ENCODE peak calls at places on chromosomes 7 and 10, in four cellular contexts. One of them, this sample, is unnamed.

GRCh38 chr7:139094596-139094995 is 14.9 kb downstream of the ZC3HAV1 start:
- DNase-seq in BE2C: no peak
- DNase-seq in suprapubic skin: no peak
- DNase-seq in GM23338: no peak
- DNase-seq in this sample: no peak

GRCh38 chr7:139396323-139396951 is 36.7 kb downstream of the LUC7L2 start:
- DNase-seq in suprapubic skin: no peak
- DNase-seq in GM23338: no peak
- DNase-seq in BE2C: no peak
- DNase-seq in this sample: no peak

GRCh38 chr7:120838281-120838682 is 19.7 kb downstream of the TSPAN12 start:
- DNase-seq in suprapubic skin: no peak
- DNase-seq in BE2C: no peak
- DNase-seq in GM23338: no peak
- DNase-seq in this sample: no peak

GRCh38 chr7:148854975-148855374 is 29.1 kb downstream of the EZH2 start:
- DNase-seq in GM23338: no peak
- DNase-seq in BE2C: peak; percentile 28
- DNase-seq in suprapubic skin: no peak
- DNase-seq in this sample: no peak

GRCh38 chr10:29598861-29599311 is 35.9 kb downstream of the SVIL start:
- DNase-seq in GM23338: no peak
- DNase-seq in suprapubic skin: no peak
- DNase-seq in BE2C: no peak
- DNase-seq in this sample: peak; percentile 47

GRCh38 chr7:150404172-150404784 is 25.1 kb downstream of the ZNF775 start:
- DNase-seq in BE2C: no peak
- DNase-seq in GM23338: no peak
- DNase-seq in suprapubic skin: peak; percentile 62
- DNase-seq in this sample: no peak

GRCh38 chr10:30820282-30820991 is 190.9 kb upstream of the LYZL2 start:
- DNase-seq in suprapubic skin: no peak
- DNase-seq in BE2C: no peak
- DNase-seq in GM23338: no peak
- DNase-seq in this sample: peak; percentile 42

GRCh38 chr7:50711271-50712175 is 71.2 kb downstream of the GRB10 start:
- DNase-seq in suprapubic skin: no peak
- DNase-seq in BE2C: no peak
- DNase-seq in GM23338: no peak
- DNase-seq in this sample: peak; percentile 22

GRCh38 chr7:5690931-5691461 is 90.5 kb downstream of the RNF216 start:
- DNase-seq in BE2C: peak; percentile 42
- DNase-seq in GM23338: no peak
- DNase-seq in suprapubic skin: no peak
- DNase-seq in this sample: no peak

GRCh38 chr10:3955493-3955892 is 170.5 kb upstream of the KLF6 start:
- DNase-seq in GM23338: peak; percentile 45
- DNase-seq in BE2C: no peak
- DNase-seq in suprapubic skin: no peak
- DNase-seq in this sample: no peak

GRCh38 chr7:13312327-13312726 is 624.9 kb downstream of the ARL4A start:
- DNase-seq in GM23338: peak; percentile 75
- DNase-seq in suprapubic skin: no peak
- DNase-seq in BE2C: peak; percentile 25
- DNase-seq in this sample: peak; percentile 4

GRCh38 chr10:581776-582330 is 107.6 kb downstream of the DIP2C start:
- DNase-seq in BE2C: no peak
- DNase-seq in GM23338: no peak
- DNase-seq in suprapubic skin: no peak
- DNase-seq in this sample: peak; percentile 30

GRCh38 chr10:60942604-60943269 is 1.2 kb downstream of the RHOBTB1 start:
- DNase-seq in suprapubic skin: no peak
- DNase-seq in GM23338: peak; percentile 25
- DNase-seq in BE2C: no peak
- DNase-seq in this sample: peak; percentile 52

GRCh38 chr7:7654964-7655363 is 14.4 kb downstream of the UMAD1 start:
- DNase-seq in suprapubic skin: no peak
- DNase-seq in BE2C: peak; percentile 48
- DNase-seq in GM23338: no peak
- DNase-seq in this sample: no peak

GRCh38 chr7:79308176-79308575 is 145.3 kb downstream of the MAGI2 start:
- DNase-seq in GM23338: peak; percentile 29
- DNase-seq in suprapubic skin: no peak
- DNase-seq in BE2C: no peak
- DNase-seq in this sample: no peak

GRCh38 chr7:28919510-28919909 is 38.6 kb downstream of the TRIL start:
- DNase-seq in GM23338: no peak
- DNase-seq in suprapubic skin: no peak
- DNase-seq in BE2C: no peak
- DNase-seq in this sample: peak; percentile 27

GRCh38 chr7:151867912-151868804 is 8.8 kb downstream of the PRKAG2 start:
- DNase-seq in BE2C: peak; percentile 26
- DNase-seq in GM23338: no peak
- DNase-seq in suprapubic skin: no peak
- DNase-seq in this sample: peak; percentile 16

GRCh38 chr10:35765039-35765662 is 123.1 kb upstream of the FZD8 start:
- DNase-seq in suprapubic skin: no peak
- DNase-seq in GM23338: peak; percentile 51
- DNase-seq in BE2C: no peak
- DNase-seq in this sample: no peak

GRCh38 chr7:147400221-147400689 is 1190.3 kb upstream of the C7orf33 start:
- DNase-seq in BE2C: no peak
- DNase-seq in GM23338: no peak
- DNase-seq in suprapubic skin: no peak
- DNase-seq in this sample: no peak

GRCh38 chr7:43577485-43577951 is 5.4 kb upstream of the STK17A start:
- DNase-seq in BE2C: no peak
- DNase-seq in suprapubic skin: no peak
- DNase-seq in GM23338: no peak
- DNase-seq in this sample: no peak

GRCh38 chr10:81874878-81875679 is at the start of gene NRG3:
- DNase-seq in GM23338: peak; percentile 53
- DNase-seq in BE2C: peak; percentile 41
- DNase-seq in suprapubic skin: no peak
- DNase-seq in this sample: no peak
- H3K4me3 ChIP-seq in GM23338: peak within 1 kb of the TSS; percentile 77
- H3K4me3 ChIP-seq in BE2C: peak within 1 kb of the TSS; percentile 28
- H3K4me3 ChIP-seq in suprapubic skin: peak within 1 kb of the TSS; percentile 39
- H3K4me3 ChIP-seq in this sample: no peak within 1 kb of the TSS

GRCh38 chr7:36192050-36192824 is 39.2 kb downstream of the EEPD1 start:
- DNase-seq in suprapubic skin: no peak
- DNase-seq in GM23338: no peak
- DNase-seq in BE2C: no peak
- DNase-seq in this sample: peak; percentile 49

GRCh38 chr7:36191292-36191920 is 38.4 kb downstream of the EEPD1 start:
- DNase-seq in BE2C: no peak
- DNase-seq in suprapubic skin: no peak
- DNase-seq in GM23338: no peak
- DNase-seq in this sample: no peak

GRCh38 chr7:36188923-36189322 is 35.9 kb downstream of the EEPD1 start:
- DNase-seq in BE2C: no peak
- DNase-seq in suprapubic skin: no peak
- DNase-seq in GM23338: no peak
- DNase-seq in this sample: no peak

GRCh38 chr7:36192877-36193276 is 39.8 kb downstream of the EEPD1 start:
- DNase-seq in BE2C: no peak
- DNase-seq in GM23338: no peak
- DNase-seq in suprapubic skin: no peak
- DNase-seq in this sample: no peak

GRCh38 chr7:36190447-36191291 is 37.6 kb downstream of the EEPD1 start:
- DNase-seq in suprapubic skin: no peak
- DNase-seq in GM23338: no peak
- DNase-seq in BE2C: no peak
- DNase-seq in this sample: no peak
- H3K4me3 ChIP-seq in suprapubic skin: no peak overlapping the region
- H3K4me3 ChIP-seq in GM23338: no peak overlapping the region
- H3K4me3 ChIP-seq in BE2C: no peak overlapping the region
- H3K4me3 ChIP-seq in this sample: no peak overlapping the region

GRCh38 chr10:73096041-73096451 is 620 bp downstream of the P4HA1 start:
- DNase-seq in GM23338: peak; percentile 85
- DNase-seq in BE2C: peak; percentile 77
- DNase-seq in suprapubic skin: peak; percentile 88
- DNase-seq in this sample: peak; percentile 74

GRCh38 chr10:73094249-73094850 is 2.3 kb downstream of the P4HA1 start:
- DNase-seq in suprapubic skin: no peak
- DNase-seq in BE2C: no peak
- DNase-seq in GM23338: no peak
- DNase-seq in this sample: no peak

GRCh38 chr10:73094986-73095478 is 1.6 kb downstream of the P4HA1 start:
- DNase-seq in BE2C: no peak
- DNase-seq in GM23338: no peak
- DNase-seq in suprapubic skin: no peak
- DNase-seq in this sample: no peak

GRCh38 chr10:73095479-73096021 is 1.1 kb downstream of the P4HA1 start:
- DNase-seq in GM23338: peak; percentile 77
- DNase-seq in suprapubic skin: no peak
- DNase-seq in BE2C: peak; percentile 42
- DNase-seq in this sample: peak; percentile 54

DNA sequence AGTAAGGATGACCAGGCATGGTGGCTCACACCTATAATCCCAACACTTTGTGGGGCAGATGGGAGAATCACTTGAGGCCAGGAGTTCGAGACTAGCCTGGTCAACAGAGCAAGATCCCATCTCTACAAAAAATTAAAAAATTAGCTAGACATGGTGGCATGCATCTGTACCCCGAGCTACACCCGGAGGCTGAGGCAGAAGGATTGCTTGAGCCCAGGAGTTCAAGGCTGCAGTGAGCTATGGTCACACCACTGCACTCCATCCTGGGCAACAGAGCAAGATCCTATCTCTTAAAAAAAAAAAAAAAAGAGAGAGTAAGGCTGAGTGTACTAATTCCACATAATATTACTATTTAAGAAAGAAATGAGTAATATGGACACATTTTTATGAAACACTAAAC is 3.8 kb downstream of the P4HA1 start:
- DNase-seq in BE2C: no peak
- DNase-seq in suprapubic skin: no peak
- DNase-seq in GM23338: no peak
- DNase-seq in this sample: no peak
- H3K4me3 ChIP-seq in BE2C: no peak overlapping the region
- H3K4me3 ChIP-seq in suprapubic skin: no peak overlapping the region
- H3K4me3 ChIP-seq in GM23338: no peak overlapping the region
- H3K4me3 ChIP-seq in this sample: no peak overlapping the region

DNA sequence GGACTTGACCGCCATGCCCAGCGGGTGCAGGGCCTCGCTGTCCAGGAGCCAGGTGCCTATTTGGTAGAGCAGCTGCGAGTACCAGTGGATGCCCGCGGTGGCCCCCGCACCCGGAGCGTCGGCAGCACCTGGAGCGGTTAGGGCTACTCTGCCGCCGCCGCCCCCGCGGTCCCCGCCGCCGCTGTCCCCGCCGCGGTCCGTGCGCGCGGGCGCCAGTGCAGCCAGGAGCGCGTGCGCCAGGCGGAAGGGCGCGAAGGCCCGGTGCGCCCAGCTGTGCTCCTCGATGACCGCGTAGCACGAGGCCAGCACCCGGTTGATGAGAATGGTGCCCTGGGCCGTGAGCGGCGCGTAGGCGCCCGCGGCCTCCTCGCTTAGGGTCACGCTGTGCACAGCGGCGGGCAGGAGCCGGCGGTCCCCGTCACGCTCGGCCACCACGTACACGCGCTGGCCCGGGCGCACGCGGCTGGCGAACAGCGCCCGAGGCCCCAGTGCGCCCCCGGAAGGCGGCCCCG is 9.3 kb downstream of the SHH start:
- DNase-seq in GM23338: peak; percentile 57
- DNase-seq in BE2C: no peak
- DNase-seq in suprapubic skin: no peak
- DNase-seq in this sample: no peak
- H3K4me3 ChIP-seq in GM23338: peak overlapping the region; percentile 55
- H3K4me3 ChIP-seq in BE2C: no peak overlapping the region
- H3K4me3 ChIP-seq in suprapubic skin: peak overlapping the region; percentile 38
- H3K4me3 ChIP-seq in this sample: no peak overlapping the region

GRCh38 chr10:7715515-7715914 is 12.4 kb downstream of the ITIH2 start:
- DNase-seq in suprapubic skin: no peak
- DNase-seq in GM23338: no peak
- DNase-seq in BE2C: no peak
- DNase-seq in this sample: no peak
- H3K4me3 ChIP-seq in suprapubic skin: no peak overlapping the region
- H3K4me3 ChIP-seq in GM23338: no peak overlapping the region
- H3K4me3 ChIP-seq in BE2C: no peak overlapping the region
- H3K4me3 ChIP-seq in this sample: no peak overlapping the region

DNA sequence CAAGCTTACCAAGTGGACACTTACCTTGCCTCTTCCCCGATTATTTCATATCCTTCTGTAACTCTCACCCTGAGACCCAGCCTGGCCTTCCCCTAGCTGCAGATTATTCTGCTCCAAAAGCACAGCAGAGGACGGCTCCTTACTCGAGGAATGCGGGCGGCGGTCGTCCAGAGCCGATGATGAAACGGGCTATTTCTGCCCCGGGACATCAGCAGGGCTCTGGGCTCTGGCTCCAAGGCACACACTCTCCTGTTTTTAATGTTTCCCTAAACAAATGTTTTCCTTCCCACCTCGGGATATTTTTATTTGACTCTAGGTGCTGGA is 342 bp upstream of the C10orf71 start:
- DNase-seq in BE2C: no peak
- DNase-seq in GM23338: peak; percentile 42
- DNase-seq in suprapubic skin: no peak
- DNase-seq in this sample: peak; percentile 56
- H3K4me3 ChIP-seq in BE2C: no peak overlapping the region
- H3K4me3 ChIP-seq in GM23338: no peak overlapping the region
- H3K4me3 ChIP-seq in suprapubic skin: no peak overlapping the region
- H3K4me3 ChIP-seq in this sample: no peak overlapping the region

DNA sequence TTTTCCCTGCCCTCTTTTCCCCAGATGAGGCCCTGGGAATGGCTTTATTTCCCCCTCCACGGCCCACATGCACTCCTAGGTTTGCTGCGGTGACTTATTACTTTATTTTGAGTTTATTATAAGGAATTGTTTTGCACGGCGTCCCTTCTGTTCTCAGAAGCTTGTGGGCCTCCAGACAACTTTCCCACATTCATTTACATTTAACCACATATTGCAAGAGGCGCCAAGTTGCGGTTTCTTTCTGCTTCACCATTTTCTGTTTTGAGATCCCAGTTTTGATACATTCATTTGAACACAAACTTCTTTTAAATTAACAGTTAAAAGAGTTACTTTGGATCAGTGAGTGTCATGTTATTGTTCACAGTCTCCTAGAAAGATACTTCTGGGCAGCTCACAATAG is 532.5 kb upstream of the MGMT start:
- DNase-seq in BE2C: no peak
- DNase-seq in GM23338: no peak
- DNase-seq in suprapubic skin: no peak
- DNase-seq in this sample: no peak
- H3K4me3 ChIP-seq in BE2C: no peak overlapping the region
- H3K4me3 ChIP-seq in GM23338: no peak overlapping the region
- H3K4me3 ChIP-seq in suprapubic skin: no peak overlapping the region
- H3K4me3 ChIP-seq in this sample: no peak overlapping the region

GRCh38 chr10:89283988-89284475 is 17.8 kb upstream of the IFIT2 start:
- DNase-seq in BE2C: peak; percentile 81
- DNase-seq in GM23338: peak; percentile 51
- DNase-seq in suprapubic skin: no peak
- DNase-seq in this sample: peak; percentile 38
- H3K4me3 ChIP-seq in BE2C: peak overlapping the region; percentile 50
- H3K4me3 ChIP-seq in GM23338: no peak overlapping the region
- H3K4me3 ChIP-seq in suprapubic skin: no peak overlapping the region
- H3K4me3 ChIP-seq in this sample: no peak overlapping the region

GRCh38 chr7:45978010-45978681 is 57.1 kb upstream of the IGFBP3 start:
- DNase-seq in suprapubic skin: no peak
- DNase-seq in GM23338: peak; percentile 41
- DNase-seq in BE2C: no peak
- DNase-seq in this sample: peak; percentile 90
- H3K4me3 ChIP-seq in suprapubic skin: no peak overlapping the region
- H3K4me3 ChIP-seq in GM23338: no peak overlapping the region
- H3K4me3 ChIP-seq in BE2C: no peak overlapping the region
- H3K4me3 ChIP-seq in this sample: peak overlapping the region; percentile 12